ENCODE peak calls at places on chromosome 13, in six cellular contexts. I is fibroblast of the aortic adventitia, L is A549, X is heart right ventricle, V is upper lobe of right lung, U is fibroblast of mammary gland. J is an unnamed sample.

GRCh38 chr13:41130356-41130755 is 2.2 kb downstream of the KBTBD6 start:
- DNase-seq in I (no peak), L (no peak), X (no peak), V (no peak), U (peak), J (no peak)

GRCh38 chr13:86324191-86324590 is 525.0 kb upstream of the SLITRK6 start:
- DNase-seq in I (no peak), L (no peak), X (no peak), V (no peak), U (no peak), J (no peak)

GRCh38 chr13:40485611-40486517 is 180.6 kb downstream of the FOXO1 start:
- DNase-seq in I (no peak), L (no peak), X (no peak), V (no peak), U (no peak), J (no peak)

GRCh38 chr13:102399791-102400618 is 1.8 kb downstream of the FGF14 start:
- DNase-seq in I (no peak), L (no peak), X (peak), V (peak), U (peak), J (no peak)

GRCh38 chr13:100530645-100531044 is 57.9 kb downstream of the GGACT start:
- DNase-seq in I (no peak), L (no peak), X (no peak), V (no peak), U (peak), J (no peak)

GRCh38 chr13:33262997-33263396 is 22.6 kb downstream of the STARD13 start:
- DNase-seq in I (no peak), L (no peak), X (no peak), V (no peak), U (no peak), J (no peak)

GRCh38 chr13:21670006-21670882 is 629 bp upstream of the FGF9 start:
- DNase-seq in I (peak), L (peak), X (peak), V (peak), U (peak), J (peak)

GRCh38 chr13:48078251-48078656 is 16.6 kb downstream of the MED4 start:
- DNase-seq in I (no peak), L (peak), X (no peak), V (no peak), U (no peak), J (no peak)

GRCh38 chr13:111460548-111461444 is 140.4 kb downstream of the TEX29 start:
- DNase-seq in I (peak), L (peak), X (no peak), V (no peak), U (peak), J (peak)

GRCh38 chr13:41655997-41656396 is 198.6 kb downstream of the RGCC start:
- DNase-seq in I (no peak), L (no peak), X (no peak), V (no peak), U (no peak), J (no peak)

GRCh38 chr13:66014757-66015156 is 1215.4 kb downstream of the PCDH9 start:
- DNase-seq in I (no peak), L (no peak), X (no peak), V (no peak), U (peak), J (no peak)

GRCh38 chr13:110629735-110630134 is 14.4 kb downstream of the NAXD start:
- DNase-seq in I (no peak), L (no peak), X (no peak), V (no peak), U (peak), J (no peak)

GRCh38 chr13:93118081-93118615 is 108.5 kb upstream of the GPC6 start:
- DNase-seq in I (no peak), L (no peak), X (no peak), V (no peak), U (no peak), J (no peak)

GRCh38 chr13:111210488-111210887 is 95.4 kb downstream of the ARHGEF7 start:
- DNase-seq in I (peak), L (no peak), X (peak), V (peak), U (peak), J (peak)

GRCh38 chr13:40145139-40145538 is 489.7 kb downstream of the COG6 start:
- DNase-seq in I (no peak), L (no peak), X (no peak), V (no peak), U (no peak), J (no peak)

GRCh38 chr13:102586615-102587014 is 10.2 kb upstream of the TPP2 start:
- DNase-seq in I (no peak), L (no peak), X (no peak), V (no peak), U (no peak), J (no peak)

GRCh38 chr13:111508902-111509509 is 188.6 kb downstream of the TEX29 start:
- DNase-seq in I (no peak), L (no peak), X (no peak), V (no peak), U (no peak), J (no peak)

GRCh38 chr13:84417426-84417825 is 535.2 kb upstream of the SLITRK1 start:
- DNase-seq in I (peak), L (no peak), X (no peak), V (no peak), U (peak), J (peak)

GRCh38 chr13:73259061-73259908 is 200.5 kb downstream of the KLF5 start:
- DNase-seq in I (peak), L (no peak), X (no peak), V (no peak), U (no peak), J (no peak)

GRCh38 chr13:114259974-114260373 is 21.4 kb upstream of the UPF3A start:
- DNase-seq in I (no peak), L (no peak), X (no peak), V (no peak), U (no peak), J (no peak)

GRCh38 chr13:23987331-23987730 is 90.0 kb upstream of the C1QTNF9B start:
- DNase-seq in I (peak), L (no peak), X (no peak), V (no peak), U (peak), J (no peak)

GRCh38 chr13:108494991-108495661 is 134.3 kb upstream of the MYO16 start:
- DNase-seq in I (no peak), L (peak), X (no peak), V (no peak), U (no peak), J (peak)

DNA sequence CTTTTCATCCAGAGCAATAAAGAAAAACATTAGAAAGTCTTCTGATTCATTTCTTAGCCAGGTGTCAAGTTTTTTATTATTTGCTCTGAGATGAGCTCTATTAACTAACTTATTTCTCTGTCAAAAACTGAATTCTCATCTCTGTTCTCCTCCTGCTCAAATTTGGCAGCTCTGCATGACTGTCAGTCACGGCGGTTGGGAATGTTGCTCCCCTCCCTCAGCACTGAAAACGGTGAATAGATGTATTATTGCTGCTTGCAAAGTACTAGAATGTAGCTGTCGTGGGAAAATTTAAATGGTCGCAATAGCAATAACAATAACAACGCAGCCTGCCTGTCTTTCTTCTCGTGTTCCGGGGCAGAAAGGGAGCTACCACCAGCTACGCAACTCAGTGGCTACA is 125.7 kb upstream of the FRY start:
- DNase-seq in I (no peak), L (no peak), X (no peak), V (no peak), U (no peak), J (no peak)
- H3K4me3 ChIP-seq in I (no peak), L (no peak), X (no peak), V (no peak), U (no peak), J (no peak)

GRCh38 chr13:99214691-99215090 is 14.0 kb downstream of the UBAC2 start:
- DNase-seq in I (no peak), L (no peak), X (no peak), V (no peak), U (no peak), J (no peak)

GRCh38 chr13:99217461-99218101 is 16.9 kb downstream of the UBAC2 start:
- DNase-seq in I (no peak), L (no peak), X (no peak), V (no peak), U (no peak), J (no peak)

GRCh38 chr13:99214232-99214631 is 13.6 kb downstream of the UBAC2 start:
- DNase-seq in I (no peak), L (no peak), X (no peak), V (no peak), U (no peak), J (no peak)

GRCh38 chr13:99218126-99218525 is 17.5 kb downstream of the UBAC2 start:
- DNase-seq in I (no peak), L (no peak), X (no peak), V (no peak), U (no peak), J (no peak)

DNA sequence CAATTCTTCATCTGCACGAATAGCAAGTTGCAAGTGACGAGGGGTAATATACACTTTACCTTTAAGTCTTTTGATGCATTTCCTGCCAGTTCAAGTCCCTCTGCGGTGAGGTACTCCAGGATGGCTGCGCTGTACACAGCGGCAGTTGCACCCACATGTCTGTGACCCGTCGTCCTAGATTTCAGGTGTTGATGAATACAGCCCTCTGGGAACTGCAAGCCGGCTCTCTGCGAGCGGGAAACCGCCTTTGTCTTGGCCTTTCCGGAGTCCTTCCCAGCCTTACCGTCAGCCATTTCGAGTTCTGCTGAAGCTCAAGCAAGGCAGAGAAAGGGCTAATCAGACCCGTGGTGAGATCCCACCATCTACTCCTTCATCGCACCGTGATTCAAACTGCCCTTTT is 14.8 kb downstream of the UBAC2 start:
- DNase-seq in I (no peak), L (no peak), X (no peak), V (no peak), U (no peak), J (no peak)
- H3K4me3 ChIP-seq in I (no peak), L (no peak), X (no peak), V (no peak), U (no peak), J (no peak)

DNA sequence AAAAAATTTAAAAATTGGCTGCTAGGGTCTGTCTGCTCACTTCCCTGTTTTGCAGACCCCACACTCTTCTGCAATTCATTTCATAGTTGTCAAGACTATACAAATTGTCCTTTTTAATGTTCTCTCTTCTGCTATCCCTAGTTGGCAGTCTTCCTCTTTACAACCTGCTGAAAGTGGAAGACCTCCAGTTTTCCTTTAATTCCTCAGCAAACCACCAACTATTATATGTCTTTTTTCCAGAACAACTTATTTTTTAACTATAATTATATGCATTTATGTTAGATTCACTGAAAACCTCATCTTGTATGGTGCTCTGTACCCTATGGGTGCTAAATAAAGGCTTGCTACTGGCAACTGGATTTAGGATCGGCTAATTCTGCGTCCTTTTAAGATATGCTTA is 1.1 kb upstream of the PHF11 start:
- DNase-seq in I (no peak), L (no peak), X (no peak), V (no peak), U (no peak), J (no peak)
- H3K4me3 ChIP-seq in I (peak), L (peak), X (peak), V (peak), U (peak), J (peak)

DNA sequence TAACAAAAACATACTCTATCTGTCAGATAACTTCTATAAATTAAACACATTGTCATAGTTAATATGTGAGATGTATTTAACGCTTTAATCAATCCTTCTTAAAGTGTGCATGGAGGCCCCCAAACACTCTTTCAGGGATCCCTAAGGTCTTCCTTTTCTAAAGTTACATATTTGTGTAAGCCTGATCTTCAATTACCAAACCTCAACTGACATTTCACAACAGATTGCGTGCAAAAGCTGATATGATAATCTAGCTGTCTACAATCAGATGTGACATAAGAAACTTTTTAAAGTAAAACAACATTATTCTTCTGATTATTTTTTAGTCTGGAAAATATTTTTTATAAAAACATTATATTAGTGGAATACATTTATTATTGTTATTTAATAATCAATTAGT is 1850.4 kb downstream of the OLFM4 start:
- DNase-seq in I (no peak), L (no peak), X (no peak), V (no peak), U (no peak), J (no peak)
- H3K4me3 ChIP-seq in I (no peak), L (no peak), X (no peak), V (no peak), U (no peak), J (no peak)

GRCh38 chr13:55464222-55464621 is 1676.5 kb upstream of the PRR20A start:
- DNase-seq in I (no peak), L (no peak), X (no peak), V (no peak), U (no peak), J (no peak)
- H3K4me3 ChIP-seq in I (no peak), L (no peak), X (no peak), V (no peak), U (no peak), J (no peak)

DNA sequence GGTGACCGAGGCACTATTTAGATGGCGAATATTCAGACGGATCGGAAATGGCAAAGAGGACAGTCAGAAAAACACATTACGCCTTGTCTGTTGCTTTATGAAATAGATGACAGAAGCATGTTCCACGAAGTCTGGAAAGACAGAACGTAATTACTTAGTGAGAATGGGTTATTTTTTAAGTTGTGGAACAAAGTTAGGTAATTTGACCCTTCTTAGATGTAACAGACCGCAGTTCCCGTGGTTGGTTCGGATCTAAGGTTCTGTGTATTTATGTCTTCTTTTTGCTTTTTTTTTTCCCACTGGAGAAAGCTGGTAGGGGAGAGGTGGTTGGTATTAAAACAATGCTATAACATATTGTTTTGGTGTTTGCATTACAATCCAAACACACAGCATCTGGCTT is 13.6 kb downstream of the ATP11A start:
- DNase-seq in I (no peak), L (no peak), X (no peak), V (no peak), U (no peak), J (no peak)
- H3K4me3 ChIP-seq in I (no peak), L (no peak), X (no peak), V (no peak), U (no peak), J (no peak)

DNA sequence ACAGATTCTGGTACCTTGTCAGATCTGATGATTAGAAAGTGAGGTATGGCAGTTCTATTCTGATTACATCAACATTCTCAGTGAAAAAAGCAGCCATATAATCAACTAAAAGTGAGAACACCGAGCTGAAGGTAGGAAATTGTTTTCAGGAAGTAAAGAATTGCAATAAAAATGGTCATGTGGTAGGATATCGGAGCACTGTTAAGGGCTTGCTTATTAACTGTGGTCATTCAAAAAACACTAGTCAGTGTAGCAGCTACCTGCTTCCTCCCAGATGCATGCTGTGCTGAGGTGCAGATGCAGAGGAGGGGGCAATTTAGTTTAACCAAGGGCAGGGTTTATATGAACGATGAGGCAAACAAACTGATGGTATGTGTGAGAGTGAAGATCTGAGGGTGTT is 112.0 kb downstream of the DIAPH3 start:
- DNase-seq in I (no peak), L (no peak), X (no peak), V (no peak), U (no peak), J (no peak)
- H3K4me3 ChIP-seq in I (no peak), L (no peak), X (no peak), V (no peak), U (no peak), J (no peak)

GRCh38 chr13:80337706-80338105 is 3.2 kb downstream of the SPRY2 start:
- DNase-seq in I (peak), L (no peak), X (no peak), V (no peak), U (peak), J (peak)

GRCh38 chr13:80336335-80336734 is 4.6 kb downstream of the SPRY2 start:
- DNase-seq in I (peak), L (no peak), X (no peak), V (no peak), U (peak), J (peak)

GRCh38 chr13:80337011-80337688 is 3.8 kb downstream of the SPRY2 start:
- DNase-seq in I (peak), L (no peak), X (no peak), V (no peak), U (peak), J (no peak)

GRCh38 chr13:80338781-80339577 is 1.9 kb downstream of the SPRY2 start:
- DNase-seq in I (peak), L (peak), X (peak), V (peak), U (peak), J (peak)

GRCh38 chr13:80334582-80335260 is 6.2 kb downstream of the SPRY2 start:
- DNase-seq in I (peak), L (no peak), X (no peak), V (no peak), U (peak), J (peak)
- H3K4me3 ChIP-seq in I (no peak), L (no peak), X (no peak), V (no peak), U (no peak), J (no peak)

GRCh38 chr13:88526186-88526852 is 855.1 kb downstream of the SLITRK5 start:
- DNase-seq in I (no peak), L (no peak), X (no peak), V (no peak), U (no peak), J (no peak)
- H3K4me3 ChIP-seq in I (no peak), L (no peak), X (no peak), V (no peak), U (no peak), J (no peak)